ENCODE peak calls at places on chromosomes 13 and 19, in five cellular contexts. One of them, this sample, is unnamed.
A peak's percentile ranks its signal among the peaks of the same experiment; 100 is the strongest.

GRCh38 chr19:46416077-46416709 is 2.8 kb upstream of the CCDC8 start:
- DNase-seq in dorsolateral prefrontal cortex: peak; percentile 89
- DNase-seq in nephron progenitor cell: peak; percentile 99
- DNase-seq in spleen: peak; percentile 83
- DNase-seq in cardiac muscle cell: peak; percentile 96
- DNase-seq in this sample: peak; percentile 90

GRCh38 chr19:28358604-28359003 is 854.3 kb downstream of the UQCRFS1 start:
- DNase-seq in dorsolateral prefrontal cortex: no peak
- DNase-seq in nephron progenitor cell: no peak
- DNase-seq in spleen: no peak
- DNase-seq in cardiac muscle cell: peak; percentile 28
- DNase-seq in this sample: no peak

GRCh38 chr13:94716016-94716415 is 3.7 kb upstream of the SOX21 start:
- DNase-seq in dorsolateral prefrontal cortex: no peak
- DNase-seq in nephron progenitor cell: no peak
- DNase-seq in spleen: no peak
- DNase-seq in cardiac muscle cell: peak; percentile 22
- DNase-seq in this sample: no peak

GRCh38 chr19:21202865-21203494 is 61.1 kb downstream of the ZNF431 start:
- DNase-seq in dorsolateral prefrontal cortex: no peak
- DNase-seq in nephron progenitor cell: peak; percentile 3
- DNase-seq in spleen: no peak
- DNase-seq in cardiac muscle cell: peak; percentile 54
- DNase-seq in this sample: no peak

GRCh38 chr19:5615756-5616327 is 6.7 kb downstream of the SAFB2 start:
- DNase-seq in dorsolateral prefrontal cortex: no peak
- DNase-seq in nephron progenitor cell: no peak
- DNase-seq in spleen: no peak
- DNase-seq in cardiac muscle cell: no peak
- DNase-seq in this sample: no peak

GRCh38 chr19:8659905-8660304 is 29.5 kb downstream of the NFILZ start:
- DNase-seq in dorsolateral prefrontal cortex: no peak
- DNase-seq in nephron progenitor cell: no peak
- DNase-seq in spleen: no peak
- DNase-seq in cardiac muscle cell: no peak
- DNase-seq in this sample: no peak

GRCh38 chr19:4556574-4557185 is 2.8 kb downstream of the SEMA6B start:
- DNase-seq in dorsolateral prefrontal cortex: no peak
- DNase-seq in nephron progenitor cell: peak; percentile 62
- DNase-seq in spleen: no peak
- DNase-seq in cardiac muscle cell: peak; percentile 28
- DNase-seq in this sample: peak; percentile 58

GRCh38 chr13:20702945-20703784 is at the start of gene IL17D:
- DNase-seq in dorsolateral prefrontal cortex: no peak
- DNase-seq in nephron progenitor cell: peak; percentile 56
- DNase-seq in spleen: peak; percentile 85
- DNase-seq in cardiac muscle cell: peak; percentile 18
- DNase-seq in this sample: peak; percentile 56

GRCh38 chr13:77595166-77595810 is 59.8 kb downstream of the SCEL start:
- DNase-seq in dorsolateral prefrontal cortex: no peak
- DNase-seq in nephron progenitor cell: no peak
- DNase-seq in spleen: no peak
- DNase-seq in cardiac muscle cell: no peak
- DNase-seq in this sample: no peak

GRCh38 chr19:23415561-23416191 is 20.4 kb upstream of the ZNF91 start:
- DNase-seq in dorsolateral prefrontal cortex: no peak
- DNase-seq in nephron progenitor cell: peak; percentile 72
- DNase-seq in spleen: no peak
- DNase-seq in cardiac muscle cell: peak; percentile 12
- DNase-seq in this sample: peak; percentile 84

GRCh38 chr19:35718345-35719041 is 690 bp downstream of the KMT2B start:
- DNase-seq in dorsolateral prefrontal cortex: peak; percentile 39
- DNase-seq in nephron progenitor cell: peak; percentile 57
- DNase-seq in spleen: peak; percentile 93
- DNase-seq in cardiac muscle cell: peak; percentile 24
- DNase-seq in this sample: peak; percentile 56

GRCh38 chr13:113547248-113547971 is 37.1 kb upstream of the TFDP1 start:
- DNase-seq in dorsolateral prefrontal cortex: no peak
- DNase-seq in nephron progenitor cell: no peak
- DNase-seq in spleen: peak; percentile 62
- DNase-seq in cardiac muscle cell: peak; percentile 30
- DNase-seq in this sample: no peak

DNA sequence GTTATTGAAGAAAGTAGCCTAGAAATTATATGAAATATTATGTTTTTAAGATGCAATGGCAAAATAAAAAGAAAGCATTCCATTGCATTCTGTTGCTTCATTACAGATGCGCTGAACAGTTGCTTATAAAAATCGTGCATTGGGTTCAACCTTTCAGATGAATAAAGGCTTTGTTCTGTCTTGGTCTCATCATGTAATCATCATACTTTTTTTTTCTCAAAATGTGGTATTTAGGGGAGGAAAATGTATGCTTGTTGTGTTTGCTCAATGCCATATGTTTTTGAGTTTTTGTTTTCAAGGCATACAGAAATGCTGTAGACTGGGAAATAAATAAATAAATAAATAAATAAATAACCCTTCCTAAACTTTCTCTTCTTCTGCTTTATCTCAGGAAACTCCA is 1.1 kb upstream of the MBNL2 start:
- DNase-seq in dorsolateral prefrontal cortex: no peak
- DNase-seq in nephron progenitor cell: no peak
- DNase-seq in spleen: no peak
- DNase-seq in cardiac muscle cell: no peak
- DNase-seq in this sample: no peak
- TF ChIP-seq CTCF in dorsolateral prefrontal cortex: no peak
- TF ChIP-seq CTCF in nephron progenitor cell: no peak
- TF ChIP-seq CTCF in spleen: no peak
- TF ChIP-seq CTCF in cardiac muscle cell: no peak
- TF ChIP-seq CTCF in this sample: no peak

GRCh38 chr13:57557979-57558529 is 73.5 kb upstream of the PCDH17 start:
- DNase-seq in dorsolateral prefrontal cortex: no peak
- DNase-seq in nephron progenitor cell: no peak
- DNase-seq in spleen: no peak
- DNase-seq in cardiac muscle cell: peak; percentile 0
- DNase-seq in this sample: no peak
- TF ChIP-seq CTCF in dorsolateral prefrontal cortex: no peak
- TF ChIP-seq CTCF in nephron progenitor cell: peak; percentile 41
- TF ChIP-seq CTCF in spleen: no peak
- TF ChIP-seq CTCF in cardiac muscle cell: no peak
- TF ChIP-seq CTCF in this sample: peak; percentile 80

DNA sequence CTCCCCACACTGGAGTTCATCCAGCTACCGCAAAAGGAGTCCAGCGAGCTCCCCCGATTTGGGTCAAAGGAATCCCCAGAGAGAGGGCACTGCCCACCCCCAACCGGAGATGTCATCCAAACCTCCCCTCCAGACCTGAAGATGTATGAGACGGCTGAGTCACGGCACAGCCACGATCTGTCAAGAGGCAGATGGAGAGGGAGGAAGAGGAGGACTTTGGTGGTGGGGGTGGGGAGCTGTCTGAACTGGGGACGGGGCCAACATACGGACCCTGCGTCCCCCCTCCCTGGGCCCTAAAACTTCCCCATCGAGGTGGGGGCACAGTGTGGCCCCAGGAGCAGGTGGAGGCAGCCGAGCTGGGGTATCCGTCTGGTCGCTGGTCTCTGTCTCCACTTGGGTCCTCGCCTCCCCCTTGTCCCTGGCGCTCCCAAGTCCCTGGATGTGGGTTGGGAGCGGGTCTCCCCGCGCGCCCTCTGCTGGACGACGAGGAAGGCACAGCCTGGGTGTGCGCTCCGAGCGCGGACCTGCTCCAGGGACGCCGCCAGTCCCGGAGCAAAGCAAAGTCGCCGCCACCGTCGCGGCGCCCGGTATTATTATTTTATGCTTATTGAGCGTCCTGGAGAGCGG is 3.8 kb downstream of the PDE4A start:
- DNase-seq in dorsolateral prefrontal cortex: peak; percentile 72
- DNase-seq in nephron progenitor cell: peak; percentile 95
- DNase-seq in spleen: peak; percentile 94
- DNase-seq in cardiac muscle cell: peak; percentile 77
- DNase-seq in this sample: peak; percentile 95
- TF ChIP-seq CTCF in dorsolateral prefrontal cortex: peak; percentile 84
- TF ChIP-seq CTCF in nephron progenitor cell: peak; percentile 93
- TF ChIP-seq CTCF in spleen: peak; percentile 83
- TF ChIP-seq CTCF in cardiac muscle cell: peak; percentile 85
- TF ChIP-seq CTCF in this sample: peak; percentile 97

DNA sequence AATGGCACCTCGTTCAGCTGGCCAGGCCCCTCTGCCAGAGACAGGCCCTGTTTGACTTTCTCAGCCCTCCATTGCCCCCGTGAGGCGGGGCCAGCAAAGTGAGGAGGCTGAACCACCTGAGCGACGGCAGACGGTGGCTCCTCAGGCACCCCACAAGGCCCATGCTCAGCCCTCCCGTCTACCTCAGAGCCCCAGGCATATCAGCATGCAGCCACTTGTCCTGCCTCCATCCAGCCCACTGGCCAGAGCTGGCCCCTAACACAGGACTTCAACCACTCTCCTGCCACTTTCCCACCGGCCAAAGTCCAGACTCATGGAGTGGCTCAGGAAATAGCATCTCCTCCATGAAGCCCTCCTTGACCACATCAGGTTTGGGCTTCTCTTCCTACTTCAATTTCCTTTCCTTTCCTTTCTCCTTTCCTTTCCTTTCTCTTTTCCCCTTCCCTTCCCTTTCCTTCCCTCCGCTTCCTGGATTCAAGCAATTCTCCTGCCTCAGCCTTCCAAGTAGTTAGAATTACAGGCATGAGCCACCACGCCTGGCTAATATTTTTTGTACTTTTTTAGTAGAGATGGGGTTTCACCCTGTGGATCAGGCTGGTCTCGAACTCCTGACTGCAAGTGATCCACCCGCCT is 9.3 kb downstream of the SLC7A10 start:
- DNase-seq in dorsolateral prefrontal cortex: no peak
- DNase-seq in nephron progenitor cell: no peak
- DNase-seq in spleen: no peak
- DNase-seq in cardiac muscle cell: no peak
- DNase-seq in this sample: no peak
- TF ChIP-seq CTCF in dorsolateral prefrontal cortex: no peak
- TF ChIP-seq CTCF in nephron progenitor cell: no peak
- TF ChIP-seq CTCF in spleen: no peak
- TF ChIP-seq CTCF in cardiac muscle cell: no peak
- TF ChIP-seq CTCF in this sample: no peak

GRCh38 chr19:10870955-10871603 is at the start of gene CARM1:
- DNase-seq in dorsolateral prefrontal cortex: peak; percentile 98
- DNase-seq in nephron progenitor cell: peak; percentile 99
- DNase-seq in spleen: peak; percentile 100
- DNase-seq in cardiac muscle cell: peak; percentile 100
- DNase-seq in this sample: peak; percentile 99
- TF ChIP-seq CTCF in dorsolateral prefrontal cortex: peak; percentile 66
- TF ChIP-seq CTCF in nephron progenitor cell: peak; percentile 22
- TF ChIP-seq CTCF in spleen: peak; percentile 50
- TF ChIP-seq CTCF in cardiac muscle cell: peak; percentile 48
- TF ChIP-seq CTCF in this sample: peak; percentile 68